ENCODE peak calls at places on chromosomes 2 and 18, in nine cellular contexts. One of them, this sample, is unnamed.

GRCh38 chr2:101820519-101820918 is 123.0 kb downstream of the MAP4K4 start:
- DNase-seq in HL-60: no peak
- DNase-seq in fibroblast of mammary gland: peak; percentile 86
- DNase-seq in posterior cingulate gyrus: no peak
- DNase-seq in HCT116: no peak
- DNase-seq in NCI-H774: no peak
- DNase-seq in activated effector memory CD4-positive, alpha-beta T cell treated with Interleukin-2 at 50 U/mL for 16 hours: no peak
- DNase-seq in PC-9: no peak
- DNase-seq in dermis blood vessel endothelial cell: peak; percentile 42
- DNase-seq in this sample: no peak

GRCh38 chr2:26172866-26173595 is at the start of gene GAREM2:
- DNase-seq in HL-60: no peak
- DNase-seq in fibroblast of mammary gland: no peak
- DNase-seq in posterior cingulate gyrus: no peak
- DNase-seq in HCT116: no peak
- DNase-seq in NCI-H774: no peak
- DNase-seq in activated effector memory CD4-positive, alpha-beta T cell treated with Interleukin-2 at 50 U/mL for 16 hours: no peak
- DNase-seq in PC-9: no peak
- DNase-seq in dermis blood vessel endothelial cell: no peak
- DNase-seq in this sample: no peak

GRCh38 chr2:233973786-233974185 is 56.6 kb downstream of the TRPM8 start:
- DNase-seq in HL-60: no peak
- DNase-seq in fibroblast of mammary gland: no peak
- DNase-seq in posterior cingulate gyrus: no peak
- DNase-seq in HCT116: no peak
- DNase-seq in NCI-H774: no peak
- DNase-seq in activated effector memory CD4-positive, alpha-beta T cell treated with Interleukin-2 at 50 U/mL for 16 hours: no peak
- DNase-seq in PC-9: no peak
- DNase-seq in dermis blood vessel endothelial cell: no peak
- DNase-seq in this sample: no peak

GRCh38 chr2:40173276-40173675 is 278.6 kb downstream of the SLC8A1 start:
- DNase-seq in HL-60: no peak
- DNase-seq in fibroblast of mammary gland: no peak
- DNase-seq in posterior cingulate gyrus: no peak
- DNase-seq in HCT116: no peak
- DNase-seq in NCI-H774: no peak
- DNase-seq in activated effector memory CD4-positive, alpha-beta T cell treated with Interleukin-2 at 50 U/mL for 16 hours: no peak
- DNase-seq in PC-9: no peak
- DNase-seq in dermis blood vessel endothelial cell: no peak
- DNase-seq in this sample: no peak

GRCh38 chr2:25341753-25342371 is at the start of gene DNMT3A:
- DNase-seq in HL-60: peak; percentile 61
- DNase-seq in fibroblast of mammary gland: peak; percentile 49
- DNase-seq in posterior cingulate gyrus: peak; percentile 74
- DNase-seq in HCT116: no peak
- DNase-seq in NCI-H774: peak; percentile 40
- DNase-seq in activated effector memory CD4-positive, alpha-beta T cell treated with Interleukin-2 at 50 U/mL for 16 hours: peak; percentile 49
- DNase-seq in PC-9: peak; percentile 41
- DNase-seq in dermis blood vessel endothelial cell: peak; percentile 48
- DNase-seq in this sample: peak; percentile 24

GRCh38 chr2:10269711-10270610 is 32.7 kb upstream of the HPCAL1 start:
- DNase-seq in HL-60: no peak
- DNase-seq in fibroblast of mammary gland: no peak
- DNase-seq in posterior cingulate gyrus: no peak
- DNase-seq in HCT116: no peak
- DNase-seq in NCI-H774: no peak
- DNase-seq in activated effector memory CD4-positive, alpha-beta T cell treated with Interleukin-2 at 50 U/mL for 16 hours: no peak
- DNase-seq in PC-9: peak; percentile 12
- DNase-seq in dermis blood vessel endothelial cell: no peak
- DNase-seq in this sample: no peak

GRCh38 chr2:54073796-54074195 is 41.6 kb upstream of the ACYP2 start:
- DNase-seq in HL-60: no peak
- DNase-seq in fibroblast of mammary gland: peak; percentile 64
- DNase-seq in posterior cingulate gyrus: no peak
- DNase-seq in HCT116: peak; percentile 85
- DNase-seq in NCI-H774: no peak
- DNase-seq in activated effector memory CD4-positive, alpha-beta T cell treated with Interleukin-2 at 50 U/mL for 16 hours: no peak
- DNase-seq in PC-9: peak; percentile 17
- DNase-seq in dermis blood vessel endothelial cell: peak; percentile 57
- DNase-seq in this sample: peak; percentile 43

GRCh38 chr2:80292474-80292873 is 12.1 kb downstream of the LRRTM1 start:
- DNase-seq in HL-60: no peak
- DNase-seq in fibroblast of mammary gland: no peak
- DNase-seq in posterior cingulate gyrus: no peak
- DNase-seq in HCT116: no peak
- DNase-seq in NCI-H774: peak; percentile 1
- DNase-seq in activated effector memory CD4-positive, alpha-beta T cell treated with Interleukin-2 at 50 U/mL for 16 hours: no peak
- DNase-seq in PC-9: no peak
- DNase-seq in dermis blood vessel endothelial cell: no peak
- DNase-seq in this sample: peak; percentile 72

GRCh38 chr2:138432971-138433370 is 68.6 kb upstream of the SPOPL start:
- DNase-seq in HL-60: no peak
- DNase-seq in fibroblast of mammary gland: peak; percentile 87
- DNase-seq in posterior cingulate gyrus: no peak
- DNase-seq in HCT116: no peak
- DNase-seq in NCI-H774: no peak
- DNase-seq in activated effector memory CD4-positive, alpha-beta T cell treated with Interleukin-2 at 50 U/mL for 16 hours: no peak
- DNase-seq in PC-9: no peak
- DNase-seq in dermis blood vessel endothelial cell: no peak
- DNase-seq in this sample: no peak

GRCh38 chr18:32380559-32380958 is 90.1 kb downstream of the GAREM1 start:
- DNase-seq in HL-60: no peak
- DNase-seq in fibroblast of mammary gland: peak; percentile 47
- DNase-seq in posterior cingulate gyrus: no peak
- DNase-seq in HCT116: no peak
- DNase-seq in NCI-H774: no peak
- DNase-seq in activated effector memory CD4-positive, alpha-beta T cell treated with Interleukin-2 at 50 U/mL for 16 hours: no peak
- DNase-seq in PC-9: no peak
- DNase-seq in dermis blood vessel endothelial cell: peak; percentile 6
- DNase-seq in this sample: no peak

GRCh38 chr2:182144780-182145170 is 159.1 kb downstream of the PPP1R1C start:
- DNase-seq in HL-60: no peak
- DNase-seq in fibroblast of mammary gland: no peak
- DNase-seq in posterior cingulate gyrus: no peak
- DNase-seq in HCT116: no peak
- DNase-seq in NCI-H774: no peak
- DNase-seq in activated effector memory CD4-positive, alpha-beta T cell treated with Interleukin-2 at 50 U/mL for 16 hours: no peak
- DNase-seq in PC-9: no peak
- DNase-seq in dermis blood vessel endothelial cell: peak; percentile 54
- DNase-seq in this sample: no peak

GRCh38 chr2:69549421-69549820 is 94.1 kb downstream of the AAK1 start:
- DNase-seq in HL-60: no peak
- DNase-seq in fibroblast of mammary gland: peak; percentile 25
- DNase-seq in posterior cingulate gyrus: no peak
- DNase-seq in HCT116: no peak
- DNase-seq in NCI-H774: no peak
- DNase-seq in activated effector memory CD4-positive, alpha-beta T cell treated with Interleukin-2 at 50 U/mL for 16 hours: no peak
- DNase-seq in PC-9: no peak
- DNase-seq in dermis blood vessel endothelial cell: peak; percentile 46
- DNase-seq in this sample: no peak

GRCh38 chr2:85501244-85501643 is 37.7 kb upstream of the MAT2A start:
- DNase-seq in HL-60: peak; percentile 91
- DNase-seq in fibroblast of mammary gland: peak; percentile 21
- DNase-seq in posterior cingulate gyrus: no peak
- DNase-seq in HCT116: no peak
- DNase-seq in NCI-H774: no peak
- DNase-seq in activated effector memory CD4-positive, alpha-beta T cell treated with Interleukin-2 at 50 U/mL for 16 hours: no peak
- DNase-seq in PC-9: no peak
- DNase-seq in dermis blood vessel endothelial cell: no peak
- DNase-seq in this sample: peak; percentile 28

GRCh38 chr18:34509163-34509562 is 200.9 kb upstream of the DTNA start:
- DNase-seq in HL-60: no peak
- DNase-seq in fibroblast of mammary gland: no peak
- DNase-seq in posterior cingulate gyrus: no peak
- DNase-seq in HCT116: no peak
- DNase-seq in NCI-H774: no peak
- DNase-seq in activated effector memory CD4-positive, alpha-beta T cell treated with Interleukin-2 at 50 U/mL for 16 hours: no peak
- DNase-seq in PC-9: no peak
- DNase-seq in dermis blood vessel endothelial cell: no peak
- DNase-seq in this sample: no peak

GRCh38 chr2:1363367-1363766 is 49.9 kb upstream of the TPO start:
- DNase-seq in HL-60: no peak
- DNase-seq in fibroblast of mammary gland: no peak
- DNase-seq in posterior cingulate gyrus: no peak
- DNase-seq in HCT116: no peak
- DNase-seq in NCI-H774: no peak
- DNase-seq in activated effector memory CD4-positive, alpha-beta T cell treated with Interleukin-2 at 50 U/mL for 16 hours: no peak
- DNase-seq in PC-9: no peak
- DNase-seq in dermis blood vessel endothelial cell: no peak
- DNase-seq in this sample: no peak

GRCh38 chr2:171362396-171362795 is 71.4 kb downstream of the METTL8 start:
- DNase-seq in HL-60: no peak
- DNase-seq in fibroblast of mammary gland: no peak
- DNase-seq in posterior cingulate gyrus: no peak
- DNase-seq in HCT116: no peak
- DNase-seq in NCI-H774: no peak
- DNase-seq in activated effector memory CD4-positive, alpha-beta T cell treated with Interleukin-2 at 50 U/mL for 16 hours: no peak
- DNase-seq in PC-9: no peak
- DNase-seq in dermis blood vessel endothelial cell: no peak
- DNase-seq in this sample: no peak

GRCh38 chr18:48105317-48105716 is 174.9 kb upstream of the SMAD2 start:
- DNase-seq in HL-60: no peak
- DNase-seq in fibroblast of mammary gland: no peak
- DNase-seq in posterior cingulate gyrus: no peak
- DNase-seq in HCT116: no peak
- DNase-seq in NCI-H774: no peak
- DNase-seq in activated effector memory CD4-positive, alpha-beta T cell treated with Interleukin-2 at 50 U/mL for 16 hours: no peak
- DNase-seq in PC-9: no peak
- DNase-seq in dermis blood vessel endothelial cell: peak; percentile 3
- DNase-seq in this sample: no peak

GRCh38 chr18:78607784-78608183 is 371.8 kb upstream of the SALL3 start:
- DNase-seq in HL-60: no peak
- DNase-seq in fibroblast of mammary gland: no peak
- DNase-seq in posterior cingulate gyrus: no peak
- DNase-seq in HCT116: no peak
- DNase-seq in NCI-H774: no peak
- DNase-seq in activated effector memory CD4-positive, alpha-beta T cell treated with Interleukin-2 at 50 U/mL for 16 hours: no peak
- DNase-seq in PC-9: no peak
- DNase-seq in dermis blood vessel endothelial cell: no peak
- DNase-seq in this sample: no peak

GRCh38 chr2:75010571-75010970 is 52.1 kb downstream of the POLE4 start:
- DNase-seq in HL-60: no peak
- DNase-seq in fibroblast of mammary gland: no peak
- DNase-seq in posterior cingulate gyrus: no peak
- DNase-seq in HCT116: no peak
- DNase-seq in NCI-H774: no peak
- DNase-seq in activated effector memory CD4-positive, alpha-beta T cell treated with Interleukin-2 at 50 U/mL for 16 hours: no peak
- DNase-seq in PC-9: no peak
- DNase-seq in dermis blood vessel endothelial cell: no peak
- DNase-seq in this sample: no peak

GRCh38 chr18:5298156-5298852 is 2.8 kb upstream of the ZBTB14 start:
- DNase-seq in HL-60: no peak
- DNase-seq in fibroblast of mammary gland: no peak
- DNase-seq in posterior cingulate gyrus: no peak
- DNase-seq in HCT116: no peak
- DNase-seq in NCI-H774: no peak
- DNase-seq in activated effector memory CD4-positive, alpha-beta T cell treated with Interleukin-2 at 50 U/mL for 16 hours: no peak
- DNase-seq in PC-9: no peak
- DNase-seq in dermis blood vessel endothelial cell: no peak
- DNase-seq in this sample: no peak

GRCh38 chr18:3397031-3397750 is 52.8 kb upstream of the TGIF1 start:
- DNase-seq in HL-60: no peak
- DNase-seq in fibroblast of mammary gland: no peak
- DNase-seq in posterior cingulate gyrus: no peak
- DNase-seq in HCT116: no peak
- DNase-seq in NCI-H774: no peak
- DNase-seq in activated effector memory CD4-positive, alpha-beta T cell treated with Interleukin-2 at 50 U/mL for 16 hours: no peak
- DNase-seq in PC-9: peak; percentile 35
- DNase-seq in dermis blood vessel endothelial cell: no peak
- DNase-seq in this sample: peak; percentile 84

GRCh38 chr2:98806266-98806697 is 75.3 kb upstream of the MGAT4A start:
- DNase-seq in HL-60: no peak
- DNase-seq in fibroblast of mammary gland: no peak
- DNase-seq in posterior cingulate gyrus: peak; percentile 43
- DNase-seq in HCT116: no peak
- DNase-seq in NCI-H774: peak; percentile 1
- DNase-seq in activated effector memory CD4-positive, alpha-beta T cell treated with Interleukin-2 at 50 U/mL for 16 hours: no peak
- DNase-seq in PC-9: peak; percentile 66
- DNase-seq in dermis blood vessel endothelial cell: peak; percentile 60
- DNase-seq in this sample: no peak

GRCh38 chr2:196263181-196263747 is 91.9 kb upstream of the STK17B start:
- DNase-seq in HL-60: peak; percentile 71
- DNase-seq in fibroblast of mammary gland: no peak
- DNase-seq in posterior cingulate gyrus: no peak
- DNase-seq in HCT116: no peak
- DNase-seq in NCI-H774: no peak
- DNase-seq in activated effector memory CD4-positive, alpha-beta T cell treated with Interleukin-2 at 50 U/mL for 16 hours: peak; percentile 27
- DNase-seq in PC-9: no peak
- DNase-seq in dermis blood vessel endothelial cell: peak; percentile 65
- DNase-seq in this sample: peak; percentile 45

GRCh38 chr18:43160509-43160908 is 45.0 kb upstream of the RIT2 start:
- DNase-seq in HL-60: no peak
- DNase-seq in fibroblast of mammary gland: peak; percentile 63
- DNase-seq in posterior cingulate gyrus: no peak
- DNase-seq in HCT116: no peak
- DNase-seq in NCI-H774: no peak
- DNase-seq in activated effector memory CD4-positive, alpha-beta T cell treated with Interleukin-2 at 50 U/mL for 16 hours: no peak
- DNase-seq in PC-9: no peak
- DNase-seq in dermis blood vessel endothelial cell: no peak
- DNase-seq in this sample: no peak

GRCh38 chr2:23711979-23712755 is 214.8 kb downstream of the ATAD2B start:
- DNase-seq in HL-60: no peak
- DNase-seq in fibroblast of mammary gland: peak; percentile 72
- DNase-seq in posterior cingulate gyrus: no peak
- DNase-seq in HCT116: no peak
- DNase-seq in NCI-H774: no peak
- DNase-seq in activated effector memory CD4-positive, alpha-beta T cell treated with Interleukin-2 at 50 U/mL for 16 hours: no peak
- DNase-seq in PC-9: no peak
- DNase-seq in dermis blood vessel endothelial cell: no peak
- DNase-seq in this sample: no peak

GRCh38 chr18:79818036-79818435 is 20.3 kb downstream of the KCNG2 start:
- DNase-seq in HL-60: no peak
- DNase-seq in fibroblast of mammary gland: no peak
- DNase-seq in posterior cingulate gyrus: no peak
- DNase-seq in HCT116: no peak
- DNase-seq in NCI-H774: no peak
- DNase-seq in activated effector memory CD4-positive, alpha-beta T cell treated with Interleukin-2 at 50 U/mL for 16 hours: no peak
- DNase-seq in PC-9: no peak
- DNase-seq in dermis blood vessel endothelial cell: no peak
- DNase-seq in this sample: no peak

GRCh38 chr18:3345452-3345851 is 83.5 kb downstream of the MYL12B start:
- DNase-seq in HL-60: no peak
- DNase-seq in fibroblast of mammary gland: peak; percentile 56
- DNase-seq in posterior cingulate gyrus: no peak
- DNase-seq in HCT116: no peak
- DNase-seq in NCI-H774: no peak
- DNase-seq in activated effector memory CD4-positive, alpha-beta T cell treated with Interleukin-2 at 50 U/mL for 16 hours: no peak
- DNase-seq in PC-9: no peak
- DNase-seq in dermis blood vessel endothelial cell: no peak
- DNase-seq in this sample: no peak

GRCh38 chr2:55111570-55112228 is 61.4 kb upstream of the RTN4 start:
- DNase-seq in HL-60: peak; percentile 98
- DNase-seq in fibroblast of mammary gland: peak; percentile 95
- DNase-seq in posterior cingulate gyrus: no peak
- DNase-seq in HCT116: peak; percentile 74
- DNase-seq in NCI-H774: peak; percentile 45
- DNase-seq in activated effector memory CD4-positive, alpha-beta T cell treated with Interleukin-2 at 50 U/mL for 16 hours: no peak
- DNase-seq in PC-9: peak; percentile 77
- DNase-seq in dermis blood vessel endothelial cell: peak; percentile 95
- DNase-seq in this sample: no peak

GRCh38 chr2:145524836-145525235 is 1004.9 kb upstream of the ZEB2 start:
- DNase-seq in HL-60: no peak
- DNase-seq in fibroblast of mammary gland: no peak
- DNase-seq in posterior cingulate gyrus: no peak
- DNase-seq in HCT116: no peak
- DNase-seq in NCI-H774: no peak
- DNase-seq in activated effector memory CD4-positive, alpha-beta T cell treated with Interleukin-2 at 50 U/mL for 16 hours: no peak
- DNase-seq in PC-9: no peak
- DNase-seq in dermis blood vessel endothelial cell: no peak
- DNase-seq in this sample: no peak